ENCODE peak calls at places on chromosomes 12 and 14, in eight cellular contexts. F is H9, E is neuronal stem cell, I is keratinocyte, A is mammary epithelial cell, C is K562, G is astrocyte, Y is endothelial cell of umbilical vein. X is an unnamed sample.

GRCh38 chr12:23472329-23472971 is 477.0 kb downstream of the SOX5 start:
- DNase-seq in F (peak), E (no peak), I (peak), A (peak), C (no peak), G (no peak), Y (no peak), X (no peak)

GRCh38 chr12:80269953-80270552 is 170.7 kb downstream of the OTOGL start:
- DNase-seq in F (no peak), E (peak), I (no peak), A (peak), C (peak), G (no peak), Y (peak), X (peak)

GRCh38 chr14:99540196-99541032 is 59.2 kb downstream of the CCNK start:
- DNase-seq in F (no peak), E (no peak), I (no peak), A (no peak), C (no peak), G (no peak), Y (no peak), X (no peak)

GRCh38 chr14:68137704-68138619 is 318.4 kb downstream of the RAD51B start:
- DNase-seq in F (peak), E (peak), I (peak), A (peak), C (no peak), G (peak), Y (peak), X (no peak)

GRCh38 chr12:25248732-25249131 is 2.0 kb downstream of the KRAS start:
- DNase-seq in F (no peak), E (no peak), I (no peak), A (no peak), C (no peak), G (no peak), Y (no peak), X (no peak)

GRCh38 chr12:84913151-84913550 is 552 bp upstream of the SLC6A15 start:
- DNase-seq in F (peak), E (no peak), I (no peak), A (peak), C (no peak), G (no peak), Y (no peak), X (no peak)

GRCh38 chr12:103423061-103423473 is 72.7 kb downstream of the C12orf42 start:
- DNase-seq in F (no peak), E (peak), I (no peak), A (no peak), C (no peak), G (no peak), Y (no peak), X (no peak)

GRCh38 chr14:92460916-92461579 is 52.5 kb upstream of the RIN3 start:
- DNase-seq in F (peak), E (no peak), I (no peak), A (no peak), C (no peak), G (peak), Y (peak), X (no peak)

GRCh38 chr12:130868412-130868811 is 3.5 kb upstream of the RAN start:
- DNase-seq in F (no peak), E (no peak), I (no peak), A (no peak), C (no peak), G (no peak), Y (no peak), X (no peak)

GRCh38 chr12:39199371-39199770 is 243.5 kb downstream of the KIF21A start:
- DNase-seq in F (no peak), E (no peak), I (no peak), A (no peak), C (no peak), G (peak), Y (peak), X (no peak)

GRCh38 chr12:121288941-121289340 is 7.6 kb downstream of the CAMKK2 start:
- DNase-seq in F (no peak), E (no peak), I (no peak), A (no peak), C (peak), G (no peak), Y (no peak), X (no peak)

GRCh38 chr12:53217049-53217929 is 10.2 kb upstream of the ITGB7 start:
- DNase-seq in F (peak), E (no peak), I (no peak), A (peak), C (no peak), G (no peak), Y (no peak), X (no peak)

GRCh38 chr14:76446486-76446885 is 70.5 kb downstream of the ESRRB start:
- DNase-seq in F (no peak), E (no peak), I (no peak), A (no peak), C (no peak), G (no peak), Y (no peak), X (no peak)

GRCh38 chr12:132356686-132357622 is 27.6 kb upstream of the GALNT9 start:
- DNase-seq in F (peak), E (no peak), I (no peak), A (peak), C (no peak), G (peak), Y (peak), X (no peak)

GRCh38 chr14:66649515-66649914 is 141.6 kb downstream of the GPHN start:
- DNase-seq in F (no peak), E (no peak), I (no peak), A (no peak), C (no peak), G (no peak), Y (no peak), X (no peak)

GRCh38 chr14:94342334-94342934 is 19.3 kb upstream of the SERPINA6 start:
- DNase-seq in F (no peak), E (no peak), I (peak), A (peak), C (no peak), G (peak), Y (peak), X (no peak)

GRCh38 chr12:57488397-57489156 is 709 bp downstream of the MARS1 start:
- DNase-seq in F (no peak), E (no peak), I (no peak), A (no peak), C (peak), G (peak), Y (peak), X (no peak)

GRCh38 chr12:58030566-58031279 is 89.4 kb downstream of the ATP23 start:
- DNase-seq in F (no peak), E (no peak), I (peak), A (peak), C (no peak), G (peak), Y (no peak), X (no peak)

GRCh38 chr14:48560421-48560820 is 885.0 kb upstream of the MDGA2 start:
- DNase-seq in F (no peak), E (no peak), I (no peak), A (no peak), C (no peak), G (no peak), Y (no peak), X (no peak)

GRCh38 chr12:52496054-52496453 is 3.0 kb upstream of the KRT6A start:
- DNase-seq in F (no peak), E (no peak), I (no peak), A (no peak), C (no peak), G (no peak), Y (no peak), X (no peak)

GRCh38 chr12:107650977-107651376 is 34.6 kb upstream of the PWP1 start:
- DNase-seq in F (no peak), E (no peak), I (no peak), A (no peak), C (no peak), G (no peak), Y (no peak), X (no peak)

GRCh38 chr12:89862511-89863331 is 154.1 kb upstream of the ATP2B1 start:
- DNase-seq in F (no peak), E (no peak), I (no peak), A (no peak), C (no peak), G (no peak), Y (peak), X (peak)

GRCh38 chr14:42994001-42994736 is 1387.5 kb downstream of the LRFN5 start:
- DNase-seq in F (no peak), E (no peak), I (no peak), A (no peak), C (no peak), G (peak), Y (no peak), X (no peak)

GRCh38 chr12:104414581-104415305 is 42.0 kb upstream of the CHST11 start:
- DNase-seq in F (peak), E (no peak), I (no peak), A (no peak), C (peak), G (peak), Y (no peak), X (no peak)

GRCh38 chr12:93727195-93727811 is 50.1 kb downstream of the CRADD start:
- DNase-seq in F (no peak), E (no peak), I (no peak), A (no peak), C (no peak), G (no peak), Y (no peak), X (no peak)

GRCh38 chr14:72961579-72962335 is 35.5 kb downstream of the DCAF4 start:
- DNase-seq in F (no peak), E (no peak), I (peak), A (peak), C (no peak), G (peak), Y (no peak), X (no peak)

GRCh38 chr14:104353221-104353920 is 215.0 kb downstream of the KIF26A start:
- DNase-seq in F (peak), E (no peak), I (no peak), A (no peak), C (no peak), G (no peak), Y (no peak), X (no peak)

DNA sequence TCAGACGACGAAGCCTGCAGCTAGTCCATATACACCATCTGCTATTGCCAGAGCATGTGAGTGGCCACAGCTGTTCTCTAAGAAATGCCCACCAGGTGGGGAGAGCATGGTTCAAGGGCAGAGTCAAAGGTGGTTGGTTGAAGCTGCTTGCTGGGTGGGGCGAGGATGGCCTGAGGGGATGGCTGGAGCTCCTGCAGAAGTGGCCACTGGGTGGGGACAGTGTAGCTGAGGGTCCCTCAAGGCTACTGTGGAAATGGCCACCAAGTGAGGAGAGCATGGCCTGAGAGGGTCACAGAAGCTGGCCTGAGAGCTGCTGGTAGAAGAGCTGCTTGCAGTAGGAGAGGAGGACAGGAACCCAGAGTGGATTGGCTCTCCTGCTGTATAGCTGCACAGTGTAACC is 102.4 kb downstream of the AACS start:
- DNase-seq in F (no peak), E (no peak), I (no peak), A (no peak), C (no peak), G (no peak), Y (no peak), X (no peak)
- H3K4me2 ChIP-seq in F (no peak), E (no peak), I (no peak), A (no peak), C (no peak), G (no peak), Y (no peak), X (no peak)

DNA sequence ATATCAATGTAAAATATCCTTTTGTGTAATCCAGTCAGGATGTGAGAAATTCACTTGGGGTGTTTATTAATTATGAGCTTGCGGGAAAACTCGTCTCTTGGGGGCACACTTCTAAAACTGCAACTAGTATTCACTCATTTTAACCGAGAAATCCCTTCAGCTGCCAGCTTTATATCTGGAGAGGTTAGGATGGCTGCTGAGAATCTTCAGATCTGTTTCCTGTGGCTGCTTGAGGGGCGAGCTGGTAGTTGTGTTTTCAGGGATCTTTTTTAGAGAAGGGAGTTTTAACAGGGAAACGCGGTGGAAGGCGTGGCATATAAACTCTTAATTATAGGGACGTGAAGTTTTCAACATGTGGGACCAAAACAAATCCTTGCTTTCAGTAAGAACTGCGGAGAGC is 833 bp downstream of the PPFIBP1 start:
- DNase-seq in F (no peak), E (no peak), I (no peak), A (no peak), C (no peak), G (no peak), Y (peak), X (no peak)
- H3K27ac ChIP-seq in F (no peak), E (no peak), I (peak), A (peak), C (no peak), G (peak), Y (peak), X (no peak)

GRCh38 chr12:110108309-110109036 is 15.7 kb upstream of the IFT81 start:
- DNase-seq in F (no peak), E (no peak), I (no peak), A (no peak), C (no peak), G (no peak), Y (no peak), X (no peak)
- H3K9ac ChIP-seq in F (no peak), E (no peak), I (no peak), A (no peak), C (no peak), G (peak), Y (no peak), X (no peak)

DNA sequence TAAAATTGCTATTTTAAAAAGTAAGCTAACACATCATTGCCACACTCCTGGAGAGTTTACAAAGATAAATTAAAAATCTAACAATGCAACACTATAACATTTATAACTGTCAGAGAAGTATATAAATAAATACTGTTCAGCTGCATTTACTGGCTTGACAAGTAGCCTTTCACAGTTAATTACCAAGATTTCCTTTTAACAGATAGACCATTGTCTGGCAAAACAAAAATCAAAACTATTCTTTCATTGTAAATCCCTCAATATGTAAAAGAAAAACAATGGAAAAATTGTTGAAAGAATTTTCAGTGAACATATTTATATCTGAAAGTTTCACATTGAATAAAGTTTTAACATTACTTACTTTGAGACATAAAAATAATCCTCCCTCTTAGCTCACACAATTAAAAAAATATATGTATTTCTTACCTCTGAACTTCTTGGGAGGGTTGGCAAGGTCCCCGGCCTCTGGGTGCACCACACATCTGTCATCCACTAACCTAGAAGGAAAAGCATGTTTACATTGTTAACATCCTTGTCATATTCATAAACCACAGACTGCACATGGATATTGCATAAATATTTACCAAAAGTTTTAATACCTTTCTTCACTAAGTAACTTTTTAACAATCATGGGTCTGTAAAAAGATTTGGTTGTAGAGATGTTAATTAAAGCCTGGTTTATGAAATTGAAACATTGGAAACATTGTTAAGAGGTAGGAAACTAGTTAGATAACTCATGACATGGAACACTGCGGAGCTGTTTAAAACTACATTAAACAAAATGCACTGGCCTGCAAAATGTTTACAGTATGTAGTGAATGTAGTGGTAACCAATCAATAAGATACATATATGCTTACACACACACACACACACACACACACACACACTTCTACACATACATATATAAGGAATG is 43.0 kb downstream of the ITPR2 start:
- DNase-seq in F (no peak), E (no peak), I (no peak), A (peak), C (no peak), G (peak), Y (no peak), X (no peak)
- H3K4me2 ChIP-seq in F (no peak), E (no peak), I (no peak), A (no peak), C (no peak), G (peak), Y (no peak), X (no peak)

DNA sequence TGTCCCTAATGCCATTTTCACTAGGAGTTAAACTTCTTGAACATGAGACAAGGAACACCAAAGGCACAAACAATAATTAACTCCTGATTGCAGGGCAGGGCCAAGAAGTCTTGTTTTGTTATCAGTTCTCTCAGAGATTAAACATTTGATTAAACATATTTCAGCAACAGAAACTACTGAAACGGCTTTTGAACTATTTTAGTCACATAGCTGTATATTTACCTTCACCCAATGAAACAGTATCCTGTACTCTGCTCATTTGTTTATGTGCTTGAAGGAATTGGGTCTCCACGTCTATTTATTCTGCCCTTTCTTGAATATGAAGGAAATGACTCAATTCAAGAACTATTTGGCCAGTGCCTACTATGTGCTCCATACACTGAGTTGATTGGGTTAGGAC is 51.3 kb upstream of the PTCSC3 start:
- DNase-seq in F (no peak), E (no peak), I (no peak), A (peak), C (no peak), G (peak), Y (peak), X (no peak)
- H3K27ac ChIP-seq in F (no peak), E (no peak), I (no peak), A (no peak), C (no peak), G (no peak), Y (no peak), X (no peak)

GRCh38 chr14:77543637-77544334 is 45.2 kb upstream of the ISM2 start:
- DNase-seq in F (no peak), E (no peak), I (no peak), A (no peak), C (no peak), G (peak), Y (no peak), X (no peak)

GRCh38 chr14:77543240-77543551 is 44.6 kb upstream of the ISM2 start:
- DNase-seq in F (no peak), E (no peak), I (no peak), A (no peak), C (no peak), G (no peak), Y (peak), X (no peak)

GRCh38 chr14:77541905-77542304 is 43.3 kb upstream of the ISM2 start:
- DNase-seq in F (no peak), E (no peak), I (no peak), A (no peak), C (no peak), G (no peak), Y (no peak), X (no peak)

GRCh38 chr14:77544571-77544970 is 46.0 kb upstream of the ISM2 start:
- DNase-seq in F (no peak), E (no peak), I (no peak), A (no peak), C (no peak), G (no peak), Y (no peak), X (no peak)

DNA sequence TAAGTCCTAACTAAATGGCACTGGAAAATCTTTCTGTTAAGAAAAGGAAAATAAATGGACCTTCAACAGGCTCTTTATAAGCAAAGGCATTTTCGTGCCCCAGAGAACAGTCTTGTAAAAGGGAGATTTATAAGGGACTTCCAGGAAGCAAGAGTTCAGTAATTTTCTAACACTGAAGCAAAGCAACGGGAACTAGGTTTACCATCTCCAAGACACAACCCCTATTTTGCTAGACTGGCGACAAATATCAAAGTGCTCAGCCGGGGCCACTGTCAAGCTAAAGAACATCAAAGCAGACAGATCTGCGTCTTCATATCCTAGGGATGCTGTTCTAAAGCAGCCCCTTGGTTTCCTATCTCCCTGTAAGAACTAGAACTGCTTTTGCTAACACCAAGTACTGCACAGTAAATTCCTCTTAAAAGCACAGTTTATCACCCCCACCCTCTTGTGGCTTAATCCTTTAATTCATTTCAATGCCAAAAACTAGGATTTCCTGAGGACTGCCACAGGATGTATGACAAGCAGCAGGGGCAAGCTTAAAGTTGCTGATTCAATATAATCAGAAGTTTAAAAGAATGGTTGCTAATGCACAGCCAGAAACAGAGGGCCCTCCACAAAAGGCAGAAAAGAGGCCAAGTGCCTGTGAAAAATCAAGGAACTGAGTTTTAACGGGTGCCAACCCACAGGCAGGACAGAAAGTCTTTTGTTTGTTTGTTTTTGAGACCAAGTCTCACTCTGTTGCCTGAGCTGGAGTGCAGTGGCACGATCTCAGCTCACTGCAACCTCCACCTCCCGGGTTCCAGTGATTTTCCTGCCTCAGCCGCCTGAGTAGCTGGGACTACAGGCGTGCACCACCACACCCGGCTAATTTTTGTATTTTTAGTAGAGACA is 44.0 kb upstream of the ISM2 start:
- DNase-seq in F (no peak), E (no peak), I (no peak), A (no peak), C (no peak), G (peak), Y (peak), X (no peak)
- H3K9ac ChIP-seq in F (no peak), E (no peak), I (no peak), A (no peak), C (no peak), G (peak), Y (peak), X (peak)

DNA sequence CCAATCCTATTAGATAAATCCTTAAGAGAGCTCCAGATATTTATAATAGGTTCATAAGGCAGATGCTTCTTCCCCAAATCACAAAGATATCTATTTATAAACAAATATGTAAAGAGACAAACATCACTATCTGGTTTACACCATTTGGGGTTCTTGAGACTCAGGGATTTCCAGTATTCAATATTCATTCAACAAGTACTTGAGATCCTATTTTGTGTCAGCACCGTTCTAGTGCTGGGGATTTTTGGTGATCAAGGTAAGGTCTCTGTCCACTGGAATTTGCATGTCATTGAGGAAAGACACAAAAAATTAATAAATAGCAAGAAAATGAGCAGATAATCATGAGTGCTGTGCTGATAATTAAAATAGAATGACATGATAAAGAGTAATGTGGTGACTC is 222.7 kb upstream of the FOXN3 start:
- DNase-seq in F (no peak), E (no peak), I (no peak), A (no peak), C (no peak), G (no peak), Y (no peak), X (no peak)
- H3K4me2 ChIP-seq in F (no peak), E (no peak), I (no peak), A (no peak), C (no peak), G (peak), Y (no peak), X (no peak)

X was measured in Karpas-422.